ENCODE peak calls at places on chromosomes 5 and 9, in eight cellular contexts. One of them, this sample, is unnamed.

GRCh38 chr9:33946779-33947535 is 101.7 kb downstream of the UBAP2 start:
- DNase-seq in RWPE1: peak
- DNase-seq in uterus: no peak
- DNase-seq in Peyer's patch: no peak
- DNase-seq in testis: no peak
- DNase-seq in heart left ventricle: no peak
- DNase-seq in A673: no peak
- DNase-seq in AG04450: peak
- DNase-seq in this sample: no peak

GRCh38 chr5:176810084-176810597 is at the start of gene UNC5A:
- DNase-seq in RWPE1: no peak
- DNase-seq in uterus: no peak
- DNase-seq in Peyer's patch: no peak
- DNase-seq in testis: peak
- DNase-seq in heart left ventricle: no peak
- DNase-seq in A673: peak
- DNase-seq in AG04450: no peak
- DNase-seq in this sample: peak

GRCh38 chr9:107975426-107976010 is 485.9 kb upstream of the KLF4 start:
- DNase-seq in RWPE1: no peak
- DNase-seq in uterus: no peak
- DNase-seq in Peyer's patch: peak
- DNase-seq in testis: no peak
- DNase-seq in heart left ventricle: no peak
- DNase-seq in A673: no peak
- DNase-seq in AG04450: no peak
- DNase-seq in this sample: no peak

GRCh38 chr9:4833781-4834560 is 41.2 kb downstream of the RCL1 start:
- DNase-seq in RWPE1: no peak
- DNase-seq in uterus: no peak
- DNase-seq in Peyer's patch: peak
- DNase-seq in testis: no peak
- DNase-seq in heart left ventricle: no peak
- DNase-seq in A673: no peak
- DNase-seq in AG04450: no peak
- DNase-seq in this sample: no peak

GRCh38 chr5:170985486-170985885 is 123.7 kb downstream of the RANBP17 start:
- DNase-seq in RWPE1: no peak
- DNase-seq in uterus: no peak
- DNase-seq in Peyer's patch: no peak
- DNase-seq in testis: no peak
- DNase-seq in heart left ventricle: no peak
- DNase-seq in A673: no peak
- DNase-seq in AG04450: no peak
- DNase-seq in this sample: no peak

GRCh38 chr5:52283221-52283620 is 504.5 kb upstream of the ITGA1 start:
- DNase-seq in RWPE1: peak
- DNase-seq in uterus: no peak
- DNase-seq in Peyer's patch: no peak
- DNase-seq in testis: no peak
- DNase-seq in heart left ventricle: no peak
- DNase-seq in A673: no peak
- DNase-seq in AG04450: no peak
- DNase-seq in this sample: no peak

GRCh38 chr9:22065431-22065830 is 56.3 kb upstream of the CDKN2B start:
- DNase-seq in RWPE1: no peak
- DNase-seq in uterus: no peak
- DNase-seq in Peyer's patch: no peak
- DNase-seq in testis: no peak
- DNase-seq in heart left ventricle: no peak
- DNase-seq in A673: no peak
- DNase-seq in AG04450: no peak
- DNase-seq in this sample: no peak

GRCh38 chr5:116970318-116970717 is 395.7 kb upstream of the SEMA6A start:
- DNase-seq in RWPE1: no peak
- DNase-seq in uterus: no peak
- DNase-seq in Peyer's patch: no peak
- DNase-seq in testis: no peak
- DNase-seq in heart left ventricle: no peak
- DNase-seq in A673: peak
- DNase-seq in AG04450: no peak
- DNase-seq in this sample: no peak

GRCh38 chr5:90542827-90543519 is 13.6 kb upstream of the LYSMD3 start:
- DNase-seq in RWPE1: no peak
- DNase-seq in uterus: no peak
- DNase-seq in Peyer's patch: no peak
- DNase-seq in testis: no peak
- DNase-seq in heart left ventricle: no peak
- DNase-seq in A673: no peak
- DNase-seq in AG04450: no peak
- DNase-seq in this sample: no peak

GRCh38 chr5:172107606-172108005 is 80.4 kb downstream of the STK10 start:
- DNase-seq in RWPE1: peak
- DNase-seq in uterus: no peak
- DNase-seq in Peyer's patch: no peak
- DNase-seq in testis: no peak
- DNase-seq in heart left ventricle: no peak
- DNase-seq in A673: no peak
- DNase-seq in AG04450: peak
- DNase-seq in this sample: no peak

GRCh38 chr5:60163762-60164161 is 270.2 kb upstream of the PDE4D start:
- DNase-seq in RWPE1: no peak
- DNase-seq in uterus: no peak
- DNase-seq in Peyer's patch: no peak
- DNase-seq in testis: no peak
- DNase-seq in heart left ventricle: no peak
- DNase-seq in A673: no peak
- DNase-seq in AG04450: no peak
- DNase-seq in this sample: no peak

GRCh38 chr5:15252331-15252730 is 247.6 kb upstream of the FBXL7 start:
- DNase-seq in RWPE1: no peak
- DNase-seq in uterus: no peak
- DNase-seq in Peyer's patch: no peak
- DNase-seq in testis: no peak
- DNase-seq in heart left ventricle: no peak
- DNase-seq in A673: no peak
- DNase-seq in AG04450: no peak
- DNase-seq in this sample: no peak

GRCh38 chr5:15249152-15249551 is 250.8 kb upstream of the FBXL7 start:
- DNase-seq in RWPE1: peak
- DNase-seq in uterus: no peak
- DNase-seq in Peyer's patch: no peak
- DNase-seq in testis: no peak
- DNase-seq in heart left ventricle: no peak
- DNase-seq in A673: no peak
- DNase-seq in AG04450: peak
- DNase-seq in this sample: no peak

GRCh38 chr5:15243301-15244020 is 256.5 kb upstream of the FBXL7 start:
- DNase-seq in RWPE1: no peak
- DNase-seq in uterus: no peak
- DNase-seq in Peyer's patch: no peak
- DNase-seq in testis: no peak
- DNase-seq in heart left ventricle: no peak
- DNase-seq in A673: no peak
- DNase-seq in AG04450: no peak
- DNase-seq in this sample: no peak

GRCh38 chr5:15245913-15246312 is 254.1 kb upstream of the FBXL7 start:
- DNase-seq in RWPE1: no peak
- DNase-seq in uterus: no peak
- DNase-seq in Peyer's patch: no peak
- DNase-seq in testis: no peak
- DNase-seq in heart left ventricle: no peak
- DNase-seq in A673: no peak
- DNase-seq in AG04450: no peak
- DNase-seq in this sample: no peak

DNA sequence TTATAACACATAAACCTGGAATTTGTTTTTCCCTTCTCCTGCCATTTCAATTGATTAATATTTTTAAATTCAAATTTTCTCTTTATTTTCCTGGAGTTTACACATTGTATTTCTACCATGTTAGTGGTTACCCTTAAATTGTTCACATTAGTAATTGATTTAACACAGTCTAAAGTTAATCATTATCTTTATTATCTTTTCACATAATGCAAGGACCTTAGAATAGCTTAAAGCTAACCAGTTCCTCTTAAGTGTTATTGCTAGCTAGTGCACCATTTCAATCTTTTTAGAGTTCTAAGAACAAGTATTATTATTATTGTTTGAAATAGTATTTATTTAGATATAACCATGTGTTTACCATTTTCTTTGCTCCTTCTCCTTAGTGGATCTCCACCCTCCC is 251.2 kb upstream of the FBXL7 start:
- DNase-seq in RWPE1: no peak
- DNase-seq in uterus: no peak
- DNase-seq in Peyer's patch: no peak
- DNase-seq in testis: no peak
- DNase-seq in heart left ventricle: no peak
- DNase-seq in A673: no peak
- DNase-seq in AG04450: no peak
- DNase-seq in this sample: no peak
- H3K27ac ChIP-seq in RWPE1: no peak
- H3K27ac ChIP-seq in uterus: no peak
- H3K27ac ChIP-seq in Peyer's patch: no peak
- H3K27ac ChIP-seq in testis: no peak
- H3K27ac ChIP-seq in heart left ventricle: no peak
- H3K27ac ChIP-seq in A673: no peak
- H3K27ac ChIP-seq in AG04450: no peak
- H3K27ac ChIP-seq in this sample: no peak

GRCh38 chr5:56272765-56273164 is 39.6 kb upstream of the ANKRD55 start:
- DNase-seq in RWPE1: no peak
- DNase-seq in uterus: no peak
- DNase-seq in Peyer's patch: no peak
- DNase-seq in testis: no peak
- DNase-seq in heart left ventricle: no peak
- DNase-seq in A673: no peak
- DNase-seq in AG04450: no peak
- DNase-seq in this sample: no peak

GRCh38 chr5:56269216-56269927 is 36.2 kb upstream of the ANKRD55 start:
- DNase-seq in RWPE1: peak
- DNase-seq in uterus: no peak
- DNase-seq in Peyer's patch: no peak
- DNase-seq in testis: peak
- DNase-seq in heart left ventricle: no peak
- DNase-seq in A673: peak
- DNase-seq in AG04450: no peak
- DNase-seq in this sample: no peak

GRCh38 chr5:56270568-56271392 is 37.6 kb upstream of the ANKRD55 start:
- DNase-seq in RWPE1: peak
- DNase-seq in uterus: peak
- DNase-seq in Peyer's patch: peak
- DNase-seq in testis: peak
- DNase-seq in heart left ventricle: peak
- DNase-seq in A673: peak
- DNase-seq in AG04450: peak
- DNase-seq in this sample: peak

GRCh38 chr5:56273376-56274005 is 40.4 kb upstream of the ANKRD55 start:
- DNase-seq in RWPE1: no peak
- DNase-seq in uterus: no peak
- DNase-seq in Peyer's patch: no peak
- DNase-seq in testis: no peak
- DNase-seq in heart left ventricle: no peak
- DNase-seq in A673: no peak
- DNase-seq in AG04450: no peak
- DNase-seq in this sample: no peak

DNA sequence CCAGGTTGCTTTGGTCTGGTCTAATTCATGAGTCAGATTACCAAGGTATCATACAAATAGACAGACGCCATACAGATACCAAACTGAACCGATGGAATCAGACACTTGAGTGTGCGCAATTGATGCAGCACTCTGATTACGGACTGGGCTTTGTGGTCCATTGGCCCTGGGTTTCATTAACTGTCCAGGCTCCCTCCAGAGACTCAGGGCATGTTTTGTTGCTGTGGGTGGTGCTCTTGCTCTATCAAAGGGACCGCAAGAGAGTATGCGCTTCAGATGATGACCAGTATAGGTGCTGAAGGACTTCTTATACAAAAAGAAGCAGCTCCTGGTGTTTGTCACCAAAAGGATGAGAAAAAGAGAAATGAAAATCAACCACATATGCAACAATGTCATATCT is 36.9 kb upstream of the ANKRD55 start:
- DNase-seq in RWPE1: no peak
- DNase-seq in uterus: no peak
- DNase-seq in Peyer's patch: no peak
- DNase-seq in testis: no peak
- DNase-seq in heart left ventricle: no peak
- DNase-seq in A673: no peak
- DNase-seq in AG04450: no peak
- DNase-seq in this sample: no peak
- H3K27ac ChIP-seq in RWPE1: no peak
- H3K27ac ChIP-seq in uterus: no peak
- H3K27ac ChIP-seq in Peyer's patch: peak
- H3K27ac ChIP-seq in testis: no peak
- H3K27ac ChIP-seq in heart left ventricle: no peak
- H3K27ac ChIP-seq in A673: no peak
- H3K27ac ChIP-seq in AG04450: no peak
- H3K27ac ChIP-seq in this sample: no peak

GRCh38 chr5:34490501-34491250 is 165.5 kb upstream of the RAI14 start:
- DNase-seq in RWPE1: no peak
- DNase-seq in uterus: no peak
- DNase-seq in Peyer's patch: no peak
- DNase-seq in testis: no peak
- DNase-seq in heart left ventricle: no peak
- DNase-seq in A673: peak
- DNase-seq in AG04450: no peak
- DNase-seq in this sample: no peak
- H3K27ac ChIP-seq in RWPE1: no peak
- H3K27ac ChIP-seq in uterus: no peak
- H3K27ac ChIP-seq in Peyer's patch: no peak
- H3K27ac ChIP-seq in testis: no peak
- H3K27ac ChIP-seq in heart left ventricle: no peak
- H3K27ac ChIP-seq in A673: no peak
- H3K27ac ChIP-seq in AG04450: peak
- H3K27ac ChIP-seq in this sample: no peak

GRCh38 chr5:135154961-135155360 is 120.9 kb upstream of the PITX1 start:
- DNase-seq in RWPE1: no peak
- DNase-seq in uterus: no peak
- DNase-seq in Peyer's patch: no peak
- DNase-seq in testis: no peak
- DNase-seq in heart left ventricle: no peak
- DNase-seq in A673: no peak
- DNase-seq in AG04450: no peak
- DNase-seq in this sample: peak

GRCh38 chr5:135156715-135157404 is 122.8 kb upstream of the PITX1 start:
- DNase-seq in RWPE1: peak
- DNase-seq in uterus: no peak
- DNase-seq in Peyer's patch: no peak
- DNase-seq in testis: peak
- DNase-seq in heart left ventricle: no peak
- DNase-seq in A673: no peak
- DNase-seq in AG04450: no peak
- DNase-seq in this sample: no peak

GRCh38 chr5:135156337-135156714 is 122.3 kb upstream of the PITX1 start:
- DNase-seq in RWPE1: no peak
- DNase-seq in uterus: no peak
- DNase-seq in Peyer's patch: no peak
- DNase-seq in testis: no peak
- DNase-seq in heart left ventricle: no peak
- DNase-seq in A673: no peak
- DNase-seq in AG04450: no peak
- DNase-seq in this sample: no peak

GRCh38 chr5:135154197-135154596 is 120.2 kb upstream of the PITX1 start:
- DNase-seq in RWPE1: peak
- DNase-seq in uterus: no peak
- DNase-seq in Peyer's patch: no peak
- DNase-seq in testis: no peak
- DNase-seq in heart left ventricle: no peak
- DNase-seq in A673: no peak
- DNase-seq in AG04450: no peak
- DNase-seq in this sample: no peak

GRCh38 chr5:135155616-135156214 is 121.7 kb upstream of the PITX1 start:
- DNase-seq in RWPE1: no peak
- DNase-seq in uterus: no peak
- DNase-seq in Peyer's patch: no peak
- DNase-seq in testis: no peak
- DNase-seq in heart left ventricle: no peak
- DNase-seq in A673: no peak
- DNase-seq in AG04450: no peak
- DNase-seq in this sample: peak
- H3K27ac ChIP-seq in RWPE1: peak
- H3K27ac ChIP-seq in uterus: no peak
- H3K27ac ChIP-seq in Peyer's patch: no peak
- H3K27ac ChIP-seq in testis: no peak
- H3K27ac ChIP-seq in heart left ventricle: no peak
- H3K27ac ChIP-seq in A673: no peak
- H3K27ac ChIP-seq in AG04450: no peak
- H3K27ac ChIP-seq in this sample: no peak